ENCODE peak calls at places on chromosomes 4 and X, in five cellular contexts. G is IMR-90, W is stomach, E is heart left ventricle, P is A549. L is an unnamed sample.

GRCh38 chrX:110182362-110182761 is 135.5 kb downstream of the AMMECR1 start:
- DNase-seq in G (peak), W (no peak), E (no peak), P (no peak), L (no peak)

GRCh38 chr4:125985856-125986255 is 671.1 kb downstream of the FAT4 start:
- DNase-seq in G (no peak), W (no peak), E (no peak), P (no peak), L (peak)

GRCh38 chr4:88276952-88277710 is 7.2 kb downstream of the PPM1K start:
- DNase-seq in G (no peak), W (no peak), E (no peak), P (no peak), L (no peak)

GRCh38 chr4:159768011-159768410 is 665.1 kb downstream of the RAPGEF2 start:
- DNase-seq in G (no peak), W (no peak), E (no peak), P (no peak), L (no peak)

GRCh38 chr4:88573995-88574394 is 18.3 kb upstream of the HERC3 start:
- DNase-seq in G (peak), W (no peak), E (no peak), P (no peak), L (no peak)

GRCh38 chrX:27086221-27086620 is 376.9 kb downstream of the PPP4R3C start:
- DNase-seq in G (no peak), W (no peak), E (no peak), P (no peak), L (no peak)

GRCh38 chrX:11437642-11438379 is 144.6 kb downstream of the AMELX start:
- DNase-seq in G (peak), W (no peak), E (peak), P (no peak), L (no peak)

GRCh38 chr4:37802068-37802666 is 24.3 kb upstream of the PGM2 start:
- DNase-seq in G (peak), W (peak), E (peak), P (peak), L (peak)

GRCh38 chrX:54540289-54540688 is 10.3 kb downstream of the GNL3L start:
- DNase-seq in G (peak), W (no peak), E (peak), P (no peak), L (no peak)

GRCh38 chr4:153748378-153748777 is 11.4 kb downstream of the RNF175 start:
- DNase-seq in G (peak), W (no peak), E (no peak), P (peak), L (peak)

GRCh38 chr4:111228396-111228795 is 605.5 kb upstream of the PITX2 start:
- DNase-seq in G (peak), W (no peak), E (no peak), P (no peak), L (no peak)

GRCh38 chrX:130174051-130174704 is 2.4 kb downstream of the RAB33A start:
- DNase-seq in G (peak), W (no peak), E (peak), P (no peak), L (peak)

GRCh38 chr4:182806259-182807252 is 110.6 kb downstream of the DCTD start:
- DNase-seq in G (peak), W (peak), E (peak), P (peak), L (peak)

GRCh38 chrX:104568304-104568915 is 2.4 kb downstream of the IL1RAPL2 start:
- DNase-seq in G (no peak), W (no peak), E (no peak), P (no peak), L (no peak)

GRCh38 chr4:71713611-71714203 is 70.2 kb downstream of the GC start:
- DNase-seq in G (peak), W (no peak), E (no peak), P (no peak), L (peak)

GRCh38 chr4:1062419-1062818 is 50.9 kb downstream of the RNF212 start:
- DNase-seq in G (no peak), W (no peak), E (no peak), P (no peak), L (no peak)

GRCh38 chr4:47837582-47838294 is at the start of gene CORIN:
- DNase-seq in G (no peak), W (no peak), E (no peak), P (no peak), L (peak)

GRCh38 chr4:856468-856901 is 30.6 kb upstream of the CPLX1 start:
- DNase-seq in G (no peak), W (no peak), E (no peak), P (no peak), L (peak)

GRCh38 chr4:177308125-177308524 is 1.5 kb upstream of the NEIL3 start:
- DNase-seq in G (peak), W (no peak), E (no peak), P (no peak), L (peak)

GRCh38 chr4:107315584-107315983 is 279.5 kb upstream of the DKK2 start:
- DNase-seq in G (no peak), W (no peak), E (no peak), P (no peak), L (no peak)

GRCh38 chr4:167183036-167183435 is 51.3 kb downstream of the SPOCK3 start:
- DNase-seq in G (no peak), W (no peak), E (no peak), P (no peak), L (no peak)

GRCh38 chr4:20178902-20179576 is 72.7 kb upstream of the SLIT2 start:
- DNase-seq in G (no peak), W (no peak), E (no peak), P (no peak), L (no peak)

GRCh38 chrX:9257718-9258117 is 207.1 kb upstream of the TBL1X start:
- DNase-seq in G (no peak), W (no peak), E (no peak), P (no peak), L (no peak)

GRCh38 chr4:4327652-4328121 is 37.6 kb downstream of the ZBTB49 start:
- DNase-seq in G (no peak), W (no peak), E (peak), P (peak), L (peak)

GRCh38 chr4:68342139-68342538 is 7.8 kb downstream of the YTHDC1 start:
- DNase-seq in G (peak), W (no peak), E (no peak), P (peak), L (no peak)

GRCh38 chr4:26372525-26373172 is 51.8 kb downstream of the RBPJ start:
- DNase-seq in G (peak), W (no peak), E (no peak), P (no peak), L (peak)

DNA sequence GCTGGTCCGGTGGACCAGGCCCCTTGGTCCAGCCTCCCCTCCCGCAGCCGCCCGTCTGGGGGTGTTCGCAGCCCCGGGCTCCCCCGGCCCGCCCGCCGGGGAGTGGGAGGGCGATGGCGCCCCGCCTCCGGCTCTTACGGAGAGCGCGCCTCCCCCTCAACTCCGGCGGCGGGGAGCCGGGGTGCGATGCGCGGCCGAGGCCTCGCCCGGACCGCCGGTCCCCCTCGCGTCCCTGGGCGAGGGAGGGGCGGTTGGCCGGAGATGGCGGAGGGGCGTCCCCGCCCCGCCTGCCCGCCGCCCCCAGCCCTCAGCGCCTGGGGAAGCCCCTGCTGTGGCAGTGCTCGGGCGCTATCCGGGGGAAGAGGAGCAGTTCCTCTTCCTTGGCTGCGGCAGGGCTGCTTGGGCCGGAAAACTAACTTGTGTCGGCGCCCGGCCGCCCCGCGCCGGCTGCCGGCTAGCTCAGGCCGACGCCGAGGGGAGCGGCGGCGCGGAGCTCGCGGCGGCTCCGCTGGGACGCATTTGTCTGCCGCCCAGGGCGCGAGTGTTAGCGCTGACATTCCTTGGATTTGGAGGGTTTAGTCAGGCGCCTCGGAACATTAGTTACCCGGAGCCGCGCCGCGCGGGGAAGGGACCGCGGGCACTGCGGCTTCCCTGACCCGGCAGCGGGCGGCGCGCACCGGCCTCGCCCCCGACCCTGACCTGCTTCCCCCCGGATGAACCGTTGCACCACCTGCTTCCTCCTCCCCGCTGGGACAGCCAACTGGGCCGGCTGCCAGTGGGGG is 1.0 kb downstream of the GALNT7 start:
- DNase-seq in G (peak), W (peak), E (peak), P (peak), L (peak)
- TF ChIP-seq POLR2A in G (no peak), W (no peak), E (no peak), P (no peak), L (no peak)

GRCh38 chr4:118322831-118323502 is 29.8 kb downstream of the PRSS12 start:
- DNase-seq in G (no peak), W (no peak), E (no peak), P (no peak), L (no peak)
- TF ChIP-seq CTCF in G (no peak), W (no peak), E (no peak), P (no peak), L (no peak)

GRCh38 chr4:184778325-184778724 is 44.4 kb upstream of the CENPU start:
- DNase-seq in G (no peak), W (no peak), E (no peak), P (no peak), L (no peak)
- TF ChIP-seq POLR2A in G (no peak), W (no peak), E (no peak), P (no peak), L (no peak)

GRCh38 chrX:53354669-53355068 is 67.8 kb downstream of the SMC1A start:
- DNase-seq in G (peak), W (no peak), E (no peak), P (peak), L (no peak)
- TF ChIP-seq CTCF in G (peak), W (no peak), E (no peak), P (no peak), L (no peak)

GRCh38 chrX:120629667-120630537 is at the start of gene C1GALT1C1:
- DNase-seq in G (peak), W (peak), E (peak), P (peak), L (peak)
- TF ChIP-seq POLR2A in G (peak), W (no peak), E (no peak), P (peak), L (peak)

DNA sequence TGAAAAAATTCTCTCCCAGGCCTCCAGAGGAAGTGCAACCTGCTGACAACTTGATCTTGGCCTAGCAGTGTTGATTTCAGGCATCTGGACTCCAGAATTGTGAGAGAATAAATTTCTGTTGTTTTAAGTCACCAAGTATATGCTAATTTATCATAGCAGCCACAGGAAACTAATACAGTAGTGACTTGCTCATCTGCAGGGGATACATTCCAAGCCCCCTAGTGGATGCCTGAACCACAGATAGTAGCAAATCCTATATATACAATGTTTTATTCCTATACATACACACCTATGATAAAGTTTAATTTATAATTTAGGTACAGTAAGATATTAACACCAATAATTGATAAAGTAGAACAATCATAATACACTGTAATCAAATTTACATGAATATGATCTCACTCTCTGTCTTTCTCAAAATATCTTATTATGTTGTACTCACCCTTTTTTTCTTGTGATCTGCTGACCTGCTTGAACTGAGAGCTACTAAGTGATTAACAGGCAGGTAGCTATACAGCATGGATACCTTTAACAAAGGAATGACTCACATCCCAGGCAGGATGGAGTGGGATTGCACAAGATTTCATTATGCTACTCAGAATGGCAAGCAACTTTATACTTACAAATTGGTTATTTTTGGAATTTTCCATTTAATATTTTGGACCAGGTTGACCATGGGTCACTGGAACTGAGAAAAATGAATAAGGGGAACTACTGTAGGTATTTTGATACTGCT is 501.1 kb downstream of the KCNIP4 start:
- DNase-seq in G (no peak), W (no peak), E (no peak), P (no peak), L (no peak)
- TF ChIP-seq CTCF in G (no peak), W (no peak), E (no peak), P (no peak), L (peak)

GRCh38 chrX:47543496-47543895 is 17.5 kb upstream of the ARAF start:
- DNase-seq in G (no peak), W (no peak), E (no peak), P (no peak), L (no peak)

GRCh38 chrX:47539860-47540259 is 21.1 kb upstream of the ARAF start:
- DNase-seq in G (peak), W (no peak), E (no peak), P (no peak), L (no peak)

DNA sequence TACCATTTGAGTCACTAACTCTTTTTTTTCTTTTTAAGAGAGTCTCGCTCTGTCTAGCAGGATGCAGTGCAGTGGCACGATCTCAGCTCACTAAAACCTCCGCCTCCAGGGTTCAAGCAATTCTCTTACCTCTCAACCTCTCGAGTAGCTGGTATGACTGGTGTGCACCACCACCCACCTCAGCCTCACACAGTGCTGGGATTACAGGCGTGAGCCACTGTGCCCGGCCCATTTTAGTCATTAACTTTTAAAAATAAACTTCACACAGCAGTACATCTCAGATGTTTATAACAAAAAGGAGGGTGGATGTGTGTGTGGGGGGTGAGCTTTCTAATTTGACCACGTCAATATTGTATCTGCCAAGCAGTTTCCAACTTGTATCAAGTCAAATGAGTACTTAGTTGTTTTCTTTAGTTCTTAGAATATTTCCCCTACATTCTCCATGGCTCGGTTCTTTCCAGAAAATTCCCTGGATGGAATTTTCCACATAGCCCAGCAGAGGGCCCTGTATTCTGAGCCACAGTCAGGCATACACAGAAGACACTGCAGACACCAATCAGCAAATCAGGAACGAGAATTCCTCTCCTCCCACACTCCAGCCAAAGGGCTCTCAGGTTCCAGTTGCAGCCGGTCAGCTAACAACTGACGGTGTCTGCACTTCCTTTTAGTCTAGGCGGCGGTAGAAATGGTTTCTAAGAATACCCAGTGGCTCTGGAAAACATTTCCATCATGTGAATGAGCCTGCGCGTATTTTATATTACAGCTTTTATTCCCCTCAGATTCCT is 20.1 kb upstream of the ARAF start:
- DNase-seq in G (peak), W (peak), E (peak), P (peak), L (peak)
- TF ChIP-seq POLR2A in G (no peak), W (no peak), E (no peak), P (peak), L (peak)

GRCh38 chr4:24472514-24473308 is 111.6 kb downstream of the DHX15 start:
- DNase-seq in G (peak), W (peak), E (peak), P (peak), L (peak)
- TF ChIP-seq CTCF in G (peak), W (peak), E (peak), P (peak), L (peak)

GRCh38 chr4:8118531-8118930 is 40.1 kb downstream of the ABLIM2 start:
- DNase-seq in G (no peak), W (no peak), E (no peak), P (no peak), L (no peak)

GRCh38 chr4:8115203-8115520 is 43.5 kb downstream of the ABLIM2 start:
- DNase-seq in G (no peak), W (no peak), E (no peak), P (no peak), L (no peak)

GRCh38 chr4:8115916-8116315 is 42.7 kb downstream of the ABLIM2 start:
- DNase-seq in G (no peak), W (no peak), E (no peak), P (no peak), L (no peak)

GRCh38 chr4:8118035-8118434 is 40.6 kb downstream of the ABLIM2 start:
- DNase-seq in G (no peak), W (no peak), E (no peak), P (no peak), L (no peak)

DNA sequence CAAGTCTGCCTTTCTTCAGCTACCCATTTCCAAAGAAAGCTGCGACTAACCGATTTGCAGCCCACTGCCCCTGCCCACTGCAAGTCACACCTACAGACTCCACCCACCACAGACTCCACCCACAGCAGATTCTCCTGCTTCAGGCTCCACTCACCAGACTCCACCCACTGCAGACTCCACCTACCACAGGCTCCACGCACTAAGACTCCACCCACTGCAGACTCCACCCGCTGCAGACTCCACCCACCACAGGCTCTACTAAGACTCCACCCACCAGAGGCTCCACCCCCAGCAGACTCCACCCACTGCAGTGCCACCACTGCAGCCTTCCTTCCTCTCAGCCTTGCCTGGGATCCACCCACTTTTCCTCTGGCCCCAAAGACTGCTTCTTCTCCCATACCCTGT is 41.3 kb downstream of the ABLIM2 start:
- DNase-seq in G (peak), W (peak), E (no peak), P (peak), L (peak)
- TF ChIP-seq POLR2A in G (no peak), W (no peak), E (no peak), P (no peak), L (no peak)

GRCh38 chr4:38902695-38903094 is 35.1 kb downstream of the FAM114A1 start:
- DNase-seq in G (no peak), W (no peak), E (no peak), P (peak), L (peak)
- TF ChIP-seq CTCF in G (peak), W (no peak), E (peak), P (peak), L (peak)

L was measured in NB4.